ENCODE peak calls at places on chromosomes 7 and 10, in seven cellular contexts. X is IMR-90, E is H1, M is neuronal stem cell, S is trophoblast cell, P is mesenchymal stem cell, O is mesendoderm. A is an unnamed sample.
A peak's percentile ranks its signal among the peaks of the same experiment; 100 is the strongest.

GRCh38 chr10:15809450-15809849 is 50.9 kb downstream of the MINDY3 start:
- DNase-seq in X (no peak), E (no peak), M (no peak), S (no peak), P (no peak), O (no peak), A (no peak)

GRCh38 chr10:117892681-117893220 is 154.0 kb downstream of the RAB11FIP2 start:
- DNase-seq in X (no peak), E (no peak), M (no peak), S (no peak), P (no peak), O (no peak), A (no peak)

GRCh38 chr10:124994573-124995473 is 52.9 kb downstream of the ZRANB1 start:
- DNase-seq in X (no peak), E (no peak), M (no peak), S (no peak), P (no peak), O (no peak), A (no peak)

GRCh38 chr7:17498230-17498629 is 199.8 kb downstream of the AHR start:
- DNase-seq in X (no peak), E (no peak), M (no peak), S (no peak), P (no peak), O (no peak), A (no peak)

GRCh38 chr7:94660006-94660405 is 4.1 kb upstream of the SGCE start:
- DNase-seq in X (no peak), E (no peak), M (no peak), S (no peak), P (no peak), O (no peak), A (no peak)

GRCh38 chr7:21059069-21059468 is 272.4 kb upstream of the SP8 start:
- DNase-seq in X (no peak), E (no peak), M (no peak), S (no peak), P (no peak), O (peak; percentile 6), A (no peak)

GRCh38 chr7:22781230-22781711 is 41.4 kb downstream of the TOMM7 start:
- DNase-seq in X (peak; percentile 97), E (no peak), M (no peak), S (peak; percentile 80), P (peak; percentile 51), O (peak; percentile 49), A (no peak)

GRCh38 chr10:45425628-45426563 is 51.9 kb downstream of the ALOX5 start:
- DNase-seq in X (no peak), E (no peak), M (no peak), S (no peak), P (no peak), O (no peak), A (no peak)

GRCh38 chr7:30411173-30411572 is 67.4 kb downstream of the NOD1 start:
- DNase-seq in X (no peak), E (no peak), M (no peak), S (no peak), P (no peak), O (no peak), A (no peak)

GRCh38 chr10:82680688-82681087 is 805.7 kb downstream of the NRG3 start:
- DNase-seq in X (no peak), E (no peak), M (no peak), S (no peak), P (no peak), O (no peak), A (no peak)

DNA sequence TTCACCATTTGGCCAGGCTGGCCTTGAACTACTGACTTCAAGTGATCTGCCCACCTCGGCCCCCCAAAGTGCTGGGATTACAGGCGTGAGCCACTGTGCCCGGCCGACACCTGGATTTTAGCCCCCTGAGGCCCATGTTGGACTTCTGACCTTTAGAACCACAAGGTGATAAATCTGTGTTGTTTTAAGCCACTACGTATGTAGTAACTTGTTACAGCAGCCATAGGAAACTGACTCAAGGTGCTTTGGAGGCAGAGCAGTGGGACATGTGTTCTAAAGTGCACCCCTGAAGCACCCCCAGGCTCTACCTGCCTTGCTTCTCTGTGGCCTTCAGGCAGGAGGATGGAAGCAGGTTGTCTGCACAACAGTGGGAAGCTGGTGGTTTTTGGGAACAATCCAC is 128.4 kb downstream of the CDH23 start:
- DNase-seq in X (no peak), E (no peak), M (no peak), S (no peak), P (no peak), O (no peak), A (no peak)
- H3K4ac ChIP-seq in X (no peak overlapping the region), E (no peak overlapping the region), M (no peak overlapping the region), S (no peak overlapping the region), P (no peak overlapping the region), O (no peak overlapping the region), A (no peak overlapping the region)

DNA sequence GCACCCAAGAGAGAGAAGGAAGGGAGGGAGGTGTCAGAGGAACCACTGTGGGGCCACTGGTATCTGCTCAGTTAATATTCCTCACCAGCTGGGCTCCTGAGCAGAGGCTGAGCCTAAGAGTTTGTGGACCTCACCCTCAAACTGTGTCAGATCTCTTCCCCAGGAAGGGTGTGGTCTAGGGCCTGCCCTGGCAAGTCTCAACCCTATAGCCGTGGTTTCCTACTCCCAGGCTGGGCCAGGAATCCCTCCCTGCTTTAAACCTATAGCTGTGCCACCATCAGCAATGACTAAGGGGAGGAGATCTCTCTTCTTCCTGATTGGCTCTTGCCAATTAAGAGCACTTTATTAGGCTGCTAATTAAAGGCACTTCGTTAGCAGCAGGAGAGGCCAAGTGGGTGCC is 29.9 kb downstream of the POLL start:
- DNase-seq in X (no peak), E (no peak), M (no peak), S (no peak), P (no peak), O (no peak), A (peak; percentile 21)
- H3K4ac ChIP-seq in X (no peak overlapping the region), E (no peak overlapping the region), M (no peak overlapping the region), S (no peak overlapping the region), P (no peak overlapping the region), O (no peak overlapping the region), A (no peak overlapping the region)

GRCh38 chr10:119308089-119308488 is 100.7 kb downstream of the GRK5 start:
- DNase-seq in X (no peak), E (no peak), M (no peak), S (no peak), P (no peak), O (no peak), A (no peak)
- H3K4ac ChIP-seq in X (no peak overlapping the region), E (no peak overlapping the region), M (no peak overlapping the region), S (no peak overlapping the region), P (no peak overlapping the region), O (no peak overlapping the region), A (no peak overlapping the region)

GRCh38 chr10:78013564-78013963 is 15.8 kb downstream of the POLR3A start:
- DNase-seq in X (no peak), E (no peak), M (no peak), S (no peak), P (no peak), O (no peak), A (no peak)

GRCh38 chr10:78011065-78011464 is 18.2 kb downstream of the POLR3A start:
- DNase-seq in X (no peak), E (no peak), M (no peak), S (no peak), P (no peak), O (no peak), A (no peak)

GRCh38 chr10:78010278-78010677 is 19.0 kb downstream of the POLR3A start:
- DNase-seq in X (no peak), E (no peak), M (no peak), S (no peak), P (no peak), O (no peak), A (no peak)

GRCh38 chr10:78007172-78007571 is 22.1 kb downstream of the POLR3A start:
- DNase-seq in X (no peak), E (no peak), M (no peak), S (no peak), P (no peak), O (no peak), A (no peak)

DNA sequence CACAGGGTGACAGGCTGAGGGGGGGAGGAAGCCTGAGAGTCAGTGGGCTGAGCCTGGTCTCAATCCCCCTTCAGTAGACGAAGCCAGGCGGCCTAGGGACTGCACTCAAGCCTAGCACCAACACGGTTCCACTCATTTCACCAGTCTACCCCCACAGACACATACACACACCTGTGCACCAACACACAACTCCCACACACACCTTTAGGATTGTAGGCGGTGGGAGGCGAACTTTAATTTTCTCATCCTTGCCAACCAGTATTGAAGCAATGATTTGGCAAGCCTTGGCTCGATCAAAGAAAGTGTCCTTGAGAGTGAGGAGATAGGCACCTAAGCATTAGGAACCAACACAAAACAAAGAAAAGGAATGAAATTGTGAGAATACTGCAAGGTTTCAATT is 19.7 kb downstream of the POLR3A start:
- DNase-seq in X (no peak), E (no peak), M (no peak), S (no peak), P (no peak), O (no peak), A (no peak)
- H3K4ac ChIP-seq in X (no peak overlapping the region), E (no peak overlapping the region), M (no peak overlapping the region), S (no peak overlapping the region), P (no peak overlapping the region), O (no peak overlapping the region), A (no peak overlapping the region)